ENCODE peak calls at places on chromosomes 16 and 17, in eight cellular contexts. O is NCI-H345; Z is HuH-7; G is ELF-1; F is activated effector memory CD4-positive, alpha-beta T cell treated with anti-CD3 and anti-CD28 coated beads, Interleukin-2, amount 50 U/mL, for 16 hours; H is dorsolateral prefrontal cortex; J is GM13977; X is stimulated activated naive B cell treated with anti-CD40 and anti-IgM and Interleukin-4, amounts not matched to agents 10 μg/mL and 1 μg/mL and 100 μg/mL, for 72 hours. I is an unnamed sample.

GRCh38 chr17:4049546-4049945 is 85.3 kb upstream of the ATP2A3 start:
- DNase-seq in Z (no peak), J (no peak), H (no peak), F (no peak), G (no peak), X (no peak), O (no peak), I (no peak)

GRCh38 chr17:65813306-65813705 is 251.9 kb upstream of the AXIN2 start:
- DNase-seq in G (no peak), J (no peak), X (no peak), Z (no peak), F (no peak), H (no peak), O (no peak), I (no peak)

GRCh38 chr17:40458001-40458791 is 14.9 kb downstream of the IGFBP4 start:
- DNase-seq in X (no peak), O (no peak), G (no peak), Z (no peak), F (no peak), J (no peak), H (no peak), I (no peak)

GRCh38 chr17:49759203-49759602 is 4.7 kb downstream of the FAM117A start:
- DNase-seq in O (no peak), F (peak), H (no peak), G (no peak), Z (no peak), X (no peak), J (no peak), I (no peak)

GRCh38 chr16:89615176-89615575 is 1.7 kb downstream of the DPEP1 start:
- DNase-seq in F (no peak), J (no peak), H (no peak), G (no peak), X (no peak), Z (no peak), O (no peak), I (no peak)

GRCh38 chr17:40909351-40909750 is 24.3 kb upstream of the KRT20 start:
- DNase-seq in X (peak), G (peak), Z (peak), J (peak), O (peak), F (peak), H (peak), I (peak)

GRCh38 chr17:76202516-76202915 is 37.8 kb downstream of the RNF157 start:
- DNase-seq in J (no peak), H (no peak), O (peak), F (peak), X (no peak), G (no peak), Z (no peak), I (no peak)

GRCh38 chr16:69927056-69927757 is 23.9 kb upstream of the CLEC18A start:
- DNase-seq in J (peak), X (no peak), G (peak), F (no peak), H (no peak), O (no peak), Z (no peak), I (no peak)

GRCh38 chr17:7889166-7889584 is 586 bp downstream of the CHD3 start:
- DNase-seq in G (peak), H (peak), F (peak), Z (no peak), O (peak), J (no peak), X (no peak), I (peak)

GRCh38 chr17:740240-741055 is 8.1 kb downstream of the TLCD3A start:
- DNase-seq in H (no peak), Z (no peak), O (no peak), G (no peak), X (peak), F (peak), J (peak), I (no peak)

GRCh38 chr16:88449267-88449561 is 3.9 kb upstream of the ZFPM1 start:
- DNase-seq in X (no peak), O (no peak), H (no peak), F (no peak), Z (no peak), J (no peak), G (no peak), I (no peak)

GRCh38 chr16:84677849-84678248 is 22.0 kb upstream of the USP10 start:
- DNase-seq in Z (no peak), X (no peak), O (no peak), J (no peak), G (peak), H (no peak), F (no peak), I (no peak)

GRCh38 chr17:77366206-77366557 is 225.4 kb downstream of the SEC14L1 start:
- DNase-seq in X (no peak), G (no peak), F (no peak), J (no peak), Z (no peak), H (no peak), O (peak), I (no peak)

I was measured in HEK293T.